ENCODE peak calls at places on chromosome 15, in eight cellular contexts. D is A673; U is effector memory CD8-positive, alpha-beta T cell; A is HT1080; B is ELR; O is upper lobe of right lung; E is T47D; J is posterior cingulate gyrus. F is an unnamed sample.

GRCh38 chr15:29672923-29673809 is 149.1 kb downstream of the TJP1 start:
- DNase-seq in J (no peak), E (no peak), A (peak), B (peak), D (no peak), O (no peak), U (no peak), F (no peak)

GRCh38 chr15:58513681-58514336 is 82.0 kb downstream of the LIPC start:
- DNase-seq in D (peak), O (no peak), B (no peak), E (no peak), A (no peak), J (no peak), U (no peak), F (no peak)

GRCh38 chr15:79673416-79674123 is 223.2 kb downstream of the MTHFS start:
- DNase-seq in D (peak), O (no peak), U (no peak), B (peak), A (peak), J (no peak), E (no peak), F (no peak)

GRCh38 chr15:66704019-66704782 is 2.2 kb downstream of the SMAD6 start:
- DNase-seq in O (peak), D (no peak), E (no peak), U (no peak), B (no peak), A (no peak), J (no peak), F (no peak)

GRCh38 chr15:71957026-71957425 is 146.7 kb downstream of the NR2E3 start:
- DNase-seq in U (no peak), O (no peak), B (no peak), J (no peak), D (no peak), E (no peak), A (no peak), F (no peak)

GRCh38 chr15:99429681-99430081 is 136.1 kb upstream of the MEF2A start:
- DNase-seq in J (no peak), O (peak), D (no peak), E (no peak), U (no peak), A (no peak), B (no peak), F (no peak)

GRCh38 chr15:68410466-68411200 is 21.3 kb downstream of the ITGA11 start:
- DNase-seq in U (no peak), D (no peak), B (no peak), O (peak), E (no peak), J (no peak), A (no peak), F (no peak)

GRCh38 chr15:65071381-65071811 is 3.6 kb upstream of the RASL12 start:
- DNase-seq in J (no peak), B (no peak), A (no peak), O (no peak), D (no peak), U (no peak), E (no peak), F (no peak)

GRCh38 chr15:58513008-58513407 is 81.2 kb downstream of the LIPC start:
- DNase-seq in B (no peak), E (no peak), O (no peak), D (no peak), U (no peak), A (no peak), J (no peak), F (no peak)

GRCh38 chr15:43912991-43913927 is 86.5 kb downstream of the WDR76 start:
- DNase-seq in A (peak), D (peak), J (no peak), U (no peak), B (peak), E (no peak), O (no peak), F (no peak)

GRCh38 chr15:89494941-89495637 is 1.3 kb downstream of the RHCG start:
- DNase-seq in E (no peak), D (peak), B (peak), O (no peak), A (no peak), J (no peak), U (no peak), F (no peak)

GRCh38 chr15:81894069-81894468 is 151.7 kb downstream of the MEX3B start:
- DNase-seq in A (no peak), B (no peak), J (no peak), U (no peak), D (no peak), O (no peak), E (no peak), F (no peak)

GRCh38 chr15:72541714-72542113 is 67.6 kb downstream of the ARIH1 start:
- DNase-seq in O (no peak), D (no peak), A (no peak), U (no peak), E (no peak), J (no peak), B (no peak), F (no peak)

GRCh38 chr15:56358604-56359003 is 6.6 kb upstream of the TEX9 start:
- DNase-seq in D (no peak), U (no peak), A (no peak), J (no peak), B (no peak), O (no peak), E (no peak), F (no peak)

GRCh38 chr15:89912145-89912673 is 543 bp downstream of the ARPIN start:
- DNase-seq in O (peak), A (no peak), U (no peak), E (no peak), B (peak), J (peak), D (no peak), F (no peak)

GRCh38 chr15:43899928-43900327 is 73.1 kb downstream of the WDR76 start:
- DNase-seq in E (no peak), O (no peak), U (no peak), J (no peak), A (no peak), D (no peak), B (no peak), F (no peak)

GRCh38 chr15:67137951-67138935 is 72.8 kb downstream of the SMAD3 start:
- DNase-seq in O (no peak), U (no peak), D (no peak), E (no peak), A (no peak), B (no peak), J (no peak), F (no peak)

GRCh38 chr15:78170848-78171773 is 21.9 kb downstream of the IDH3A start:
- DNase-seq in J (no peak), O (no peak), D (no peak), E (no peak), B (no peak), U (no peak), A (no peak), F (no peak)